ENCODE peak calls at places on chromosomes 6 and 20, in six cellular contexts. One of them, this sample, is unnamed.

GRCh38 chr6:108209738-108210137 is 43.9 kb downstream of the NR2E1 start:
- DNase-seq in H1: no peak
- DNase-seq in endothelial cell of umbilical vein: no peak
- DNase-seq in HepG2: no peak
- DNase-seq in HCT116: no peak
- DNase-seq in GM12878: no peak
- DNase-seq in this sample: no peak

GRCh38 chr6:148423601-148424270 is 81.1 kb downstream of the SASH1 start:
- DNase-seq in endothelial cell of umbilical vein: peak
- DNase-seq in GM12878: no peak
- DNase-seq in HepG2: no peak
- DNase-seq in HCT116: no peak
- DNase-seq in H1: no peak
- DNase-seq in this sample: no peak

GRCh38 chr6:112710710-112711109 is 363.6 kb downstream of the RFPL4B start:
- DNase-seq in HepG2: no peak
- DNase-seq in endothelial cell of umbilical vein: no peak
- DNase-seq in H1: no peak
- DNase-seq in GM12878: no peak
- DNase-seq in HCT116: no peak
- DNase-seq in this sample: no peak

GRCh38 chr6:158758941-158759479 is 60.2 kb downstream of the EZR start:
- DNase-seq in H1: no peak
- DNase-seq in HepG2: no peak
- DNase-seq in endothelial cell of umbilical vein: no peak
- DNase-seq in HCT116: no peak
- DNase-seq in GM12878: no peak
- DNase-seq in this sample: no peak

GRCh38 chr20:47805951-47806350 is 20.7 kb upstream of the SULF2 start:
- DNase-seq in H1: no peak
- DNase-seq in GM12878: no peak
- DNase-seq in HCT116: no peak
- DNase-seq in HepG2: no peak
- DNase-seq in endothelial cell of umbilical vein: no peak
- DNase-seq in this sample: no peak

GRCh38 chr6:166341915-166342292 is 441 bp downstream of the SFT2D1 start:
- DNase-seq in endothelial cell of umbilical vein: no peak
- DNase-seq in GM12878: no peak
- DNase-seq in H1: no peak
- DNase-seq in HCT116: no peak
- DNase-seq in HepG2: no peak
- DNase-seq in this sample: no peak

GRCh38 chr6:91094341-91094740 is 507.5 kb upstream of the MAP3K7 start:
- DNase-seq in HepG2: no peak
- DNase-seq in HCT116: no peak
- DNase-seq in GM12878: no peak
- DNase-seq in endothelial cell of umbilical vein: no peak
- DNase-seq in H1: no peak
- DNase-seq in this sample: no peak

GRCh38 chr6:57078808-57079207 is 11.2 kb upstream of the ZNF451 start:
- DNase-seq in endothelial cell of umbilical vein: no peak
- DNase-seq in H1: no peak
- DNase-seq in HCT116: no peak
- DNase-seq in HepG2: no peak
- DNase-seq in GM12878: no peak
- DNase-seq in this sample: no peak

GRCh38 chr20:36320261-36320897 is 14.2 kb downstream of the DLGAP4 start:
- DNase-seq in GM12878: no peak
- DNase-seq in HepG2: no peak
- DNase-seq in H1: no peak
- DNase-seq in endothelial cell of umbilical vein: no peak
- DNase-seq in HCT116: no peak
- DNase-seq in this sample: no peak

GRCh38 chr6:68575765-68576439 is 59.2 kb upstream of the ADGRB3 start:
- DNase-seq in GM12878: no peak
- DNase-seq in H1: peak
- DNase-seq in HepG2: no peak
- DNase-seq in HCT116: no peak
- DNase-seq in endothelial cell of umbilical vein: no peak
- DNase-seq in this sample: no peak

GRCh38 chr6:148313483-148313882 is 29.2 kb upstream of the SASH1 start:
- DNase-seq in H1: no peak
- DNase-seq in GM12878: no peak
- DNase-seq in HCT116: no peak
- DNase-seq in endothelial cell of umbilical vein: no peak
- DNase-seq in HepG2: no peak
- DNase-seq in this sample: no peak

GRCh38 chr20:55567826-55568225 is 437.5 kb downstream of the CBLN4 start:
- DNase-seq in HepG2: no peak
- DNase-seq in H1: no peak
- DNase-seq in endothelial cell of umbilical vein: no peak
- DNase-seq in GM12878: no peak
- DNase-seq in HCT116: no peak
- DNase-seq in this sample: no peak

GRCh38 chr20:44051661-44052000 is 135.4 kb downstream of the JPH2 start:
- DNase-seq in H1: no peak
- DNase-seq in HepG2: no peak
- DNase-seq in HCT116: no peak
- DNase-seq in GM12878: no peak
- DNase-seq in endothelial cell of umbilical vein: no peak
- DNase-seq in this sample: no peak

GRCh38 chr6:37168809-37169457 is 1.0 kb upstream of the PIM1 start:
- DNase-seq in HepG2: no peak
- DNase-seq in H1: no peak
- DNase-seq in HCT116: no peak
- DNase-seq in GM12878: no peak
- DNase-seq in endothelial cell of umbilical vein: no peak
- DNase-seq in this sample: no peak

GRCh38 chr6:140441256-140441655 is 1066.8 kb upstream of the CITED2 start:
- DNase-seq in GM12878: no peak
- DNase-seq in HCT116: no peak
- DNase-seq in H1: peak
- DNase-seq in HepG2: peak
- DNase-seq in endothelial cell of umbilical vein: peak
- DNase-seq in this sample: no peak

GRCh38 chr20:50663095-50663821 is 28.1 kb downstream of the RIPOR3 start:
- DNase-seq in HCT116: peak
- DNase-seq in HepG2: peak
- DNase-seq in H1: no peak
- DNase-seq in GM12878: no peak
- DNase-seq in endothelial cell of umbilical vein: no peak
- DNase-seq in this sample: no peak

GRCh38 chr6:138682722-138683521 is 90.6 kb upstream of the CCDC28A start:
- DNase-seq in H1: no peak
- DNase-seq in HCT116: no peak
- DNase-seq in HepG2: no peak
- DNase-seq in GM12878: no peak
- DNase-seq in endothelial cell of umbilical vein: no peak
- DNase-seq in this sample: no peak

GRCh38 chr6:163691049-163691448 is 276.5 kb downstream of the QKI start:
- DNase-seq in HepG2: no peak
- DNase-seq in H1: no peak
- DNase-seq in GM12878: no peak
- DNase-seq in HCT116: no peak
- DNase-seq in endothelial cell of umbilical vein: no peak
- DNase-seq in this sample: no peak

GRCh38 chr20:22999756-23000155 is 35.4 kb upstream of the SSTR4 start:
- DNase-seq in GM12878: no peak
- DNase-seq in HepG2: no peak
- DNase-seq in HCT116: no peak
- DNase-seq in endothelial cell of umbilical vein: no peak
- DNase-seq in H1: no peak
- DNase-seq in this sample: no peak

GRCh38 chr6:159151266-159151855 is 17.8 kb upstream of the FNDC1 start:
- DNase-seq in GM12878: no peak
- DNase-seq in endothelial cell of umbilical vein: peak
- DNase-seq in HepG2: peak
- DNase-seq in H1: no peak
- DNase-seq in HCT116: peak
- DNase-seq in this sample: no peak

GRCh38 chr6:109318328-109318876 is 63.9 kb downstream of the CD164 start:
- DNase-seq in HepG2: peak
- DNase-seq in GM12878: no peak
- DNase-seq in endothelial cell of umbilical vein: no peak
- DNase-seq in HCT116: no peak
- DNase-seq in H1: no peak
- DNase-seq in this sample: no peak

GRCh38 chr6:135291288-135292116 is 110.4 kb downstream of the MYB start:
- DNase-seq in HepG2: peak
- DNase-seq in H1: no peak
- DNase-seq in GM12878: no peak
- DNase-seq in HCT116: peak
- DNase-seq in endothelial cell of umbilical vein: peak
- DNase-seq in this sample: no peak

GRCh38 chr20:49610701-49611538 is 43.0 kb upstream of the PTGIS start:
- DNase-seq in HCT116: peak
- DNase-seq in HepG2: peak
- DNase-seq in GM12878: no peak
- DNase-seq in H1: peak
- DNase-seq in endothelial cell of umbilical vein: peak
- DNase-seq in this sample: no peak

GRCh38 chr6:139764498-139764986 is 390.1 kb upstream of the CITED2 start:
- DNase-seq in GM12878: peak
- DNase-seq in endothelial cell of umbilical vein: peak
- DNase-seq in H1: no peak
- DNase-seq in HCT116: peak
- DNase-seq in HepG2: peak
- DNase-seq in this sample: no peak

DNA sequence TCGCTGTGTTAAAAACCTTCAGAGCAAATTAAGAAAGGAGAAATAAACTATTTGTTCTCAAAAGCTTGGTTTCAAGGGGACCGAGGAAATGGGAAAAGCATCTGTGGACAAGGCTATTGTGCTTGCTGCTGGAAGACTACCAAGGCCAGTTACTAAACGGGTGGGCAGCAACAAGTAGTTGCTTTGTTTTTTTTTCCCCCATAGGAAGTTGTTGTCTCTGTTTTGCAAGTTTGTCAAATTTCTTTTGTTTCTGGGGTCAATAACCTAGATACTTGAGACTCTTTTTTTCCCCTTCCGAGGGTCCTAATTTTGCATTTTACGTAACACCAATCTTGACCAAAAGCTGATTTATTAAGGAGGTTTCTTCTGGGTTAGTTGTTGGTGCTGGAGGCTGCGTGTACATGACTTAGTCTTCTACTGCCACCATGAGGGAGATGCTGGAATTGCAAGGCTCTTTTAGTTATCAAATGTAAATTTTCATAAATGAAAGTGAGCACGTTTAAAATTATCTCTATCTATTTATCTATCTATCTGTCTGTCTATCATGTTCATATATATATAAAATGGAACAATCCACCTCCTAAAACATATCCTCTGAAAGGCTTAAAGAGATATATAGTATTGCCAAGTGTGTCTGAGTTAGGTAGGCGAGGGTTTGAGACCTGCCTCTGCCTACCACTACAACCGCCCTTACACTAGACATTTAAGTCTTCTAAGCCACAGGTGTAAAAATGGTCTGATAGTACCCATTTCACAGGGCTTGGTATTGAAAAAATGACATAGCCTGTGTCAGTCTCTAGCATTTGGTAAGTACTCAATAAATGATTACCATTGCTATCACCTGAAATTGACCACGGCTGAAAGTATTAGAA is 60.3 kb downstream of the GCLC start:
- DNase-seq in GM12878: no peak
- DNase-seq in endothelial cell of umbilical vein: peak
- DNase-seq in HCT116: peak
- DNase-seq in HepG2: peak
- DNase-seq in H1: peak
- DNase-seq in this sample: peak
- H3K9ac ChIP-seq in GM12878: no peak
- H3K9ac ChIP-seq in endothelial cell of umbilical vein: no peak
- H3K9ac ChIP-seq in HCT116: no peak
- H3K9ac ChIP-seq in HepG2: no peak
- H3K9ac ChIP-seq in H1: no peak
- H3K9ac ChIP-seq in this sample: peak

DNA sequence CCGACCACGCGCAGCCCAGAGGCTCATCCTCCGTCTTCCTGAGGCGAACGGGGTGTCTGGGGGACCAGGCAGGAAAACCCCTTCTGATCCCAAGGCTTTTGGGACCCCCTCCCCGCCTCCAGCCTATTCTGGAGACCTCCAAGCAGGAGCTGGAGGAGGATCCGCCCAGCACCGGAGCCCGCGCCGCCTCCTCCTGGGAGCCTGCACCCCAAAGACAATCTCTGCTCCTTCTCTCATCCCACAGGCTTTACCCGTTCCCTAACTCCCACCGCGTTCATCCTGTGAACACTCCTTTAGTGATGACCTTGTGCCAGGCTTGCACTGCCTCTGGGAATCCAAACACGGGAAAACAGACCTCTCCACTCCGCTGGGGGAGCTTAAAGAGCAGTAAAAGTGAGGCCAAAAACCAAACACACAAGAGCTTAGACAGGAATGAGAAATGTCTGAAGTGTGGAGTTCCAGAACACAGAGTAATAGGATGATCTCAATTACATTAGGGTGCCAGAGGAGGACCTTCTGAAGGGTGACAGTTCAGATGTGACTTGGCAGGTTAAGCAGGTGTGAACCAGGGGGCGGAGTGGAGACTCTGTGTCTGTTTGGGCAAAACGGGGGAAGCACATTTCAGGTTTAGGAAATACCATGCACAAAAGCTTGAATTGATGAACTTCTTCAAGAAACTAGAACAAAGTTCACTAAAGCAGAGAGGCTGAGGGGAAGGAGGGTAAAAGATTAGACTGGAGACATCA is 7.6 kb downstream of the HLA-DRB5 start:
- DNase-seq in GM12878: no peak
- DNase-seq in HepG2: no peak
- DNase-seq in H1: no peak
- DNase-seq in HCT116: no peak
- DNase-seq in endothelial cell of umbilical vein: no peak
- DNase-seq in this sample: no peak
- TF ChIP-seq POLR2AphosphoS5 in GM12878: no peak
- TF ChIP-seq POLR2AphosphoS5 in HepG2: no peak
- TF ChIP-seq POLR2AphosphoS5 in H1: no peak
- TF ChIP-seq POLR2AphosphoS5 in HCT116: no peak
- TF ChIP-seq POLR2AphosphoS5 in endothelial cell of umbilical vein: no peak
- TF ChIP-seq POLR2AphosphoS5 in this sample: no peak

GRCh38 chr6:151482290-151482689 is 11.5 kb upstream of the CCDC170 start:
- DNase-seq in H1: no peak
- DNase-seq in HepG2: no peak
- DNase-seq in endothelial cell of umbilical vein: peak
- DNase-seq in GM12878: no peak
- DNase-seq in HCT116: no peak
- DNase-seq in this sample: no peak
- H3K27ac ChIP-seq in H1: no peak
- H3K27ac ChIP-seq in HepG2: no peak
- H3K27ac ChIP-seq in endothelial cell of umbilical vein: peak
- H3K27ac ChIP-seq in GM12878: peak
- H3K27ac ChIP-seq in HCT116: no peak
- H3K27ac ChIP-seq in this sample: peak

DNA sequence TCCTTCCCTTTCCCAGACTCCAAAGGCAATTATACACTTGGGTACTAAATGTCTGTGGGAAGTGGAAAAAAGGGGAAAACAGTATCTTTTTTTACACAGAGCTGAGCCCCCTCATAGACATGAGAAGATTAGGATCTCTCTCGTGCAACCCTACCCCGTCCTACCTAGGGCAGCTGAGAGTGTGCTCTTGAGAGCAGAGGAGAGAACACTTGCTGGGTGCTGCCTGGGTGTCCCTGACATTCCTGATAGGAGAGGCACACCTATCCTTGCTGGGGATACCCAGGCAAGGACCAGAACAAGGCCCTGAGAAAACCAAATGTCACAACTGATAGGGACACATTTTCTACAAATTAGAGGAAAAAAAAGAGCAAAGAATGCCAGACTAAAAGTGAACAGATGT is 81.2 kb downstream of the PREP start:
- DNase-seq in HepG2: no peak
- DNase-seq in endothelial cell of umbilical vein: no peak
- DNase-seq in H1: no peak
- DNase-seq in HCT116: no peak
- DNase-seq in GM12878: no peak
- DNase-seq in this sample: no peak
- H3K9ac ChIP-seq in HepG2: no peak
- H3K9ac ChIP-seq in endothelial cell of umbilical vein: no peak
- H3K9ac ChIP-seq in H1: no peak
- H3K9ac ChIP-seq in HCT116: no peak
- H3K9ac ChIP-seq in GM12878: no peak
- H3K9ac ChIP-seq in this sample: no peak

This sample was measured in SK-N-MC.